ENCODE peak calls at places on chromosome 2, in six cellular contexts. One of them, this sample, is unnamed.

GRCh38 chr2:222903234-222904220 is 42.7 kb downstream of the ACSL3 start:
- DNase-seq in left ventricle myocardium inferior: no peak
- DNase-seq in A549: peak
- DNase-seq in uterus: no peak
- DNase-seq in BJ: no peak
- DNase-seq in body of pancreas: peak
- DNase-seq in this sample: no peak

GRCh38 chr2:26325851-26326250 is 20.1 kb upstream of the SELENOI start:
- DNase-seq in BJ: no peak
- DNase-seq in uterus: no peak
- DNase-seq in left ventricle myocardium inferior: no peak
- DNase-seq in A549: no peak
- DNase-seq in body of pancreas: no peak
- DNase-seq in this sample: no peak

GRCh38 chr2:166070231-166070630 is 57.6 kb downstream of the SCN1A start:
- DNase-seq in uterus: no peak
- DNase-seq in left ventricle myocardium inferior: no peak
- DNase-seq in body of pancreas: no peak
- DNase-seq in A549: no peak
- DNase-seq in BJ: no peak
- DNase-seq in this sample: no peak

GRCh38 chr2:236336575-236337464 is 72.6 kb upstream of the ASB18 start:
- DNase-seq in uterus: no peak
- DNase-seq in A549: no peak
- DNase-seq in body of pancreas: no peak
- DNase-seq in left ventricle myocardium inferior: no peak
- DNase-seq in BJ: no peak
- DNase-seq in this sample: no peak

GRCh38 chr2:176227874-176228273 is 39.4 kb downstream of the HOXD1 start:
- DNase-seq in A549: no peak
- DNase-seq in uterus: no peak
- DNase-seq in body of pancreas: no peak
- DNase-seq in BJ: no peak
- DNase-seq in left ventricle myocardium inferior: no peak
- DNase-seq in this sample: no peak

GRCh38 chr2:158795110-158795924 is at the start of gene DAPL1:
- DNase-seq in uterus: no peak
- DNase-seq in left ventricle myocardium inferior: no peak
- DNase-seq in body of pancreas: peak
- DNase-seq in A549: no peak
- DNase-seq in BJ: no peak
- DNase-seq in this sample: no peak

GRCh38 chr2:177972782-177973181 is 99.8 kb downstream of the PDE11A start:
- DNase-seq in BJ: no peak
- DNase-seq in A549: no peak
- DNase-seq in uterus: no peak
- DNase-seq in body of pancreas: no peak
- DNase-seq in left ventricle myocardium inferior: no peak
- DNase-seq in this sample: no peak

GRCh38 chr2:193695367-193695766 is 1500.6 kb upstream of the TMEFF2 start:
- DNase-seq in A549: no peak
- DNase-seq in body of pancreas: no peak
- DNase-seq in left ventricle myocardium inferior: no peak
- DNase-seq in uterus: no peak
- DNase-seq in BJ: no peak
- DNase-seq in this sample: no peak

GRCh38 chr2:205047273-205047839 is 502.1 kb downstream of the PARD3B start:
- DNase-seq in body of pancreas: no peak
- DNase-seq in BJ: no peak
- DNase-seq in left ventricle myocardium inferior: no peak
- DNase-seq in A549: no peak
- DNase-seq in uterus: no peak
- DNase-seq in this sample: no peak

GRCh38 chr2:31523871-31524492 is 56.8 kb downstream of the SRD5A2 start:
- DNase-seq in body of pancreas: peak
- DNase-seq in uterus: no peak
- DNase-seq in left ventricle myocardium inferior: no peak
- DNase-seq in A549: peak
- DNase-seq in BJ: no peak
- DNase-seq in this sample: no peak

GRCh38 chr2:149858214-149858613 is 270.6 kb upstream of the MMADHC start:
- DNase-seq in A549: no peak
- DNase-seq in left ventricle myocardium inferior: no peak
- DNase-seq in body of pancreas: no peak
- DNase-seq in uterus: no peak
- DNase-seq in BJ: no peak
- DNase-seq in this sample: no peak

GRCh38 chr2:42072349-42073118 is 24.7 kb downstream of the PKDCC start:
- DNase-seq in A549: no peak
- DNase-seq in body of pancreas: no peak
- DNase-seq in BJ: no peak
- DNase-seq in uterus: no peak
- DNase-seq in left ventricle myocardium inferior: peak
- DNase-seq in this sample: peak

GRCh38 chr2:102147935-102148334 is 5.4 kb downstream of the IL1R1 start:
- DNase-seq in A549: no peak
- DNase-seq in uterus: no peak
- DNase-seq in BJ: no peak
- DNase-seq in body of pancreas: no peak
- DNase-seq in left ventricle myocardium inferior: no peak
- DNase-seq in this sample: no peak

GRCh38 chr2:21161832-21162614 is 38.3 kb downstream of the TDRD15 start:
- DNase-seq in uterus: no peak
- DNase-seq in BJ: no peak
- DNase-seq in A549: no peak
- DNase-seq in left ventricle myocardium inferior: no peak
- DNase-seq in body of pancreas: no peak
- DNase-seq in this sample: no peak

GRCh38 chr2:21162615-21162878 is 38.8 kb downstream of the TDRD15 start:
- DNase-seq in left ventricle myocardium inferior: no peak
- DNase-seq in BJ: no peak
- DNase-seq in uterus: no peak
- DNase-seq in A549: no peak
- DNase-seq in body of pancreas: no peak
- DNase-seq in this sample: no peak

GRCh38 chr2:21161122-21161521 is 37.4 kb downstream of the TDRD15 start:
- DNase-seq in BJ: no peak
- DNase-seq in A549: no peak
- DNase-seq in uterus: no peak
- DNase-seq in left ventricle myocardium inferior: no peak
- DNase-seq in body of pancreas: no peak
- DNase-seq in this sample: no peak

GRCh38 chr2:21163213-21163612 is 39.4 kb downstream of the TDRD15 start:
- DNase-seq in body of pancreas: no peak
- DNase-seq in BJ: no peak
- DNase-seq in uterus: no peak
- DNase-seq in A549: no peak
- DNase-seq in left ventricle myocardium inferior: no peak
- DNase-seq in this sample: no peak

DNA sequence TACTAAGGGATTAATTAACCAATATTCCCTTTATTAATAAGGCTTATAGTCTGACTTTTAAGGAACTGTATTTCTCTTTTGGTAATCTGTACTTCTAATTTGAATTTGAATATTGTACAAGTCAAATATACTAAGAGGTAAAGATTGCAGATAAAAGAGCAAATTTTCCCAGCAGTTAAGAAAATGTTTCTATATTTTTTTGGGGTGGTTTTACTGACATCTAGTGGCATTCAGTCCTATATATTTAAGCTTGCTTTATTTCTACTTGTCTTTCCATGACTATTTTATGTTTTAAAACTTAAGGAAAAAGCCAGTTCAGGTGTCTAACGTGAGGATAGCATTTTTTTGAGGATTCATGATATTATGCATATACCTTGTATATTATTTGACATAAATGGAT is 41.6 kb downstream of the TDRD15 start:
- DNase-seq in BJ: no peak
- DNase-seq in body of pancreas: no peak
- DNase-seq in left ventricle myocardium inferior: no peak
- DNase-seq in uterus: no peak
- DNase-seq in A549: no peak
- DNase-seq in this sample: no peak
- TF ChIP-seq CTCF in BJ: no peak
- TF ChIP-seq CTCF in body of pancreas: no peak
- TF ChIP-seq CTCF in left ventricle myocardium inferior: no peak
- TF ChIP-seq CTCF in uterus: no peak
- TF ChIP-seq CTCF in A549: peak
- TF ChIP-seq CTCF in this sample: no peak

DNA sequence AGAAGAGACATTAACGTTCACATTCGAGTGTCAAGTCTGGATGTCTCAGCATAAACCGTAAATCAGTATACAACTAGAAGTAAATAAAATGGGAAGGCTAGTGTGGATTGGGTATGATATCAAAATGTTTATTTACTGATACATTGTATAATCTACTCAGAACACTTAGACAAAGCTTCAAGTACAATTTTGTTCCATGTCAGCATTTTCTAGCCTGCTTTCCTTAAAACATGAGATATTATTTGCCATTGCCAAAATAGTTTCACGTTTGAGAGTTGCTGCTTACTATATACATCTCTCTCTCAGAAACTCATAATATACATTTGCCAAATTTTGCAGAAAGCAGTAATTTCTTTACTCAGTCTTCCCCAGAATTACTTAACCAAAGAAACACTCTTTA is 237.5 kb downstream of the IKZF2 start:
- DNase-seq in uterus: no peak
- DNase-seq in BJ: no peak
- DNase-seq in left ventricle myocardium inferior: no peak
- DNase-seq in A549: no peak
- DNase-seq in body of pancreas: no peak
- DNase-seq in this sample: no peak
- H3K4me3 ChIP-seq in uterus: no peak
- H3K4me3 ChIP-seq in BJ: no peak
- H3K4me3 ChIP-seq in left ventricle myocardium inferior: no peak
- H3K4me3 ChIP-seq in A549: no peak
- H3K4me3 ChIP-seq in body of pancreas: no peak
- H3K4me3 ChIP-seq in this sample: no peak

GRCh38 chr2:57696016-57696415 is 350.6 kb upstream of the VRK2 start:
- DNase-seq in A549: peak
- DNase-seq in body of pancreas: no peak
- DNase-seq in left ventricle myocardium inferior: no peak
- DNase-seq in BJ: no peak
- DNase-seq in uterus: no peak
- DNase-seq in this sample: no peak

GRCh38 chr2:57698935-57699449 is 347.6 kb upstream of the VRK2 start:
- DNase-seq in BJ: no peak
- DNase-seq in uterus: no peak
- DNase-seq in left ventricle myocardium inferior: no peak
- DNase-seq in body of pancreas: no peak
- DNase-seq in A549: no peak
- DNase-seq in this sample: no peak

GRCh38 chr2:57703407-57703806 is 343.2 kb upstream of the VRK2 start:
- DNase-seq in BJ: no peak
- DNase-seq in A549: no peak
- DNase-seq in body of pancreas: no peak
- DNase-seq in uterus: no peak
- DNase-seq in left ventricle myocardium inferior: no peak
- DNase-seq in this sample: no peak

DNA sequence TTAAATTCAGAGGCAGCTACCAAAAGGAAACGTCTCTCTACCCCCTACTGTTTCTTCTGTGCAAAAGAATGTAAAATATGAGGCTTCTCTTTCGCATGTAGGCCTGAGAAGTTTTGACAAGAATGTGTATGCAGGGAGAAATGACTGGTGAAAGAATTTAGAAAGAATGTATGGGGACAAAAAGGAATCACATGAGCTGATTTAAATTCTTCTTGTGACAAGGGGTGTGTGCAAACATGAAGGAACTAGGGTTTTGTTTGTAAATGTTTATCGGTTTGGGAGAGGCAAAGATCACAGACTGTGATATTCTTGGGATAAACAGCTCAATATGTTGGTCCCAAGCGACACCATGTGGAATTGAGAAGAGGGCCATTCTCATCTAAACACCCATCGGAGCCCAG is 345.2 kb upstream of the VRK2 start:
- DNase-seq in BJ: peak
- DNase-seq in A549: no peak
- DNase-seq in uterus: no peak
- DNase-seq in left ventricle myocardium inferior: no peak
- DNase-seq in body of pancreas: no peak
- DNase-seq in this sample: no peak
- TF ChIP-seq CTCF in BJ: no peak
- TF ChIP-seq CTCF in A549: no peak
- TF ChIP-seq CTCF in uterus: no peak
- TF ChIP-seq CTCF in left ventricle myocardium inferior: no peak
- TF ChIP-seq CTCF in body of pancreas: no peak
- TF ChIP-seq CTCF in this sample: no peak

GRCh38 chr2:213237787-213238186 is 46.5 kb upstream of the SPAG16 start:
- DNase-seq in A549: no peak
- DNase-seq in BJ: no peak
- DNase-seq in body of pancreas: no peak
- DNase-seq in uterus: no peak
- DNase-seq in left ventricle myocardium inferior: no peak
- DNase-seq in this sample: no peak

GRCh38 chr2:213237251-213237650 is 47.0 kb upstream of the SPAG16 start:
- DNase-seq in A549: no peak
- DNase-seq in uterus: no peak
- DNase-seq in left ventricle myocardium inferior: no peak
- DNase-seq in BJ: no peak
- DNase-seq in body of pancreas: no peak
- DNase-seq in this sample: no peak

GRCh38 chr2:213235741-213236140 is 48.5 kb upstream of the SPAG16 start:
- DNase-seq in A549: no peak
- DNase-seq in BJ: no peak
- DNase-seq in uterus: no peak
- DNase-seq in body of pancreas: no peak
- DNase-seq in left ventricle myocardium inferior: no peak
- DNase-seq in this sample: no peak

GRCh38 chr2:213241817-213242216 is 42.4 kb upstream of the SPAG16 start:
- DNase-seq in BJ: no peak
- DNase-seq in body of pancreas: no peak
- DNase-seq in uterus: no peak
- DNase-seq in A549: no peak
- DNase-seq in left ventricle myocardium inferior: no peak
- DNase-seq in this sample: no peak

DNA sequence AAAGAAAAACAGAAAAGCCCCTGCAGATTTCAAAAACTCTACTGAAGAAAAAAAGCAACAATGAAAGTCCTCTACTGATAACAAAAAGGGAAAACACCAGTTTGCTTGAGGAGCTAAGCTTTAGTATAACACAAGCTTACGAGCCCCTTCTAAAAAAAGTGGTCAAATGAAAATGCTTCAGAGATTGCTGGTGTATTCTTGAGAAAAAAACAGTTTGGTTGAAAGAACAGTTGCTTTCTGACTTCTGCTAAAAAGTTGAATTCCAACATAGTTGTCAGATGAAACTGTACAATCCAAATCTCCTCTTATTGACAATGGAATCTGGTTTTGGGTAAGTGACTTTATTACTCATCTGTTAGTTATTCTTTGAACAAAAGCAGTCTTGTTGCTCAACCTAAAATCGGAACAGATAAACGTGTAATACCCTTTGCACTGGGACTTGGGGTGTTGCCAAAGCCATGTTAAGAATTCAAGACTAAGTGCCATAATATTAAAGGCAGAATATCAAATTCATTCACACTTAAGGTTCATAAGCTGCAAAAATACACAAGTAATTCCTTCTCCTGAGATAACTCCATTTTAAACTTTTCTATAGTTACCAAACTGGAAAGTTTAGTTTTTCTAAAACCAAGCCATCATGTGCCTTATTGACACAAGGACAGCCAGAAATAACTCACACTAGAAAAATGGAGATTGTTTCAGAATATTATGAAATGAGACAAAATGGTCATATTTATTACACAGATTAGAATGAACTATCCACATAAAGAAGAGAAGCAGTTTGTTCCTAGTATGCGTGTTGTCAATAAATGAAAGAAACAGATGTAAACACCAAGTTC is 45.3 kb upstream of the SPAG16 start:
- DNase-seq in body of pancreas: peak
- DNase-seq in BJ: peak
- DNase-seq in A549: peak
- DNase-seq in left ventricle myocardium inferior: no peak
- DNase-seq in uterus: no peak
- DNase-seq in this sample: no peak
- H3K4me3 ChIP-seq in body of pancreas: no peak
- H3K4me3 ChIP-seq in BJ: peak
- H3K4me3 ChIP-seq in A549: no peak
- H3K4me3 ChIP-seq in left ventricle myocardium inferior: no peak
- H3K4me3 ChIP-seq in uterus: no peak
- H3K4me3 ChIP-seq in this sample: no peak